ENCODE peak calls at places on chromosomes 6 and 20, in eight cellular contexts. Z, D, M, B, K, X, Q and E are unnamed samples.

GRCh38 chr6:159819932-159820640 is 20.0 kb downstream of the PNLDC1 start:
- DNase-seq in Z (no peak), D (no peak), M (peak; percentile 18), B (no peak), K (no peak), X (no peak), Q (no peak), E (peak; percentile 20)

GRCh38 chr20:4637081-4637797 is 84.5 kb upstream of the PRND start:
- DNase-seq in Z (no peak), D (no peak), M (no peak), B (no peak), K (no peak), X (no peak), Q (no peak), E (no peak)

GRCh38 chr20:51220293-51220706 is 197.4 kb upstream of the KCNG1 start:
- DNase-seq in Z (peak; percentile 17), D (no peak), M (peak; percentile 72), B (peak; percentile 38), K (no peak), X (peak; percentile 10), Q (peak; percentile 74), E (peak; percentile 69)

GRCh38 chr20:48983423-48984400 is 62.2 kb downstream of the ARFGEF2 start:
- DNase-seq in Z (peak; percentile 95), D (no peak), M (no peak), B (no peak), K (peak; percentile 9), X (no peak), Q (no peak), E (no peak)

GRCh38 chr20:40719330-40719729 is 30.3 kb upstream of the MAFB start:
- DNase-seq in Z (no peak), D (no peak), M (no peak), B (no peak), K (no peak), X (no peak), Q (no peak), E (no peak)

GRCh38 chr6:12051861-12052368 is 39.8 kb downstream of the HIVEP1 start:
- DNase-seq in Z (no peak), D (no peak), M (peak; percentile 62), B (peak; percentile 32), K (no peak), X (no peak), Q (no peak), E (no peak)

GRCh38 chr20:9581509-9581908 is 67.1 kb downstream of the LAMP5 start:
- DNase-seq in Z (no peak), D (no peak), M (no peak), B (no peak), K (no peak), X (no peak), Q (no peak), E (no peak)

GRCh38 chr20:44040202-44040915 is 125.7 kb downstream of the TOX2 start:
- DNase-seq in Z (no peak), D (peak; percentile 34), M (no peak), B (no peak), K (no peak), X (no peak), Q (no peak), E (no peak)

GRCh38 chr6:130033999-130034814 is 15.8 kb downstream of the L3MBTL3 start:
- DNase-seq in Z (peak; percentile 67), D (no peak), M (no peak), B (no peak), K (peak; percentile 54), X (no peak), Q (no peak), E (no peak)

GRCh38 chr6:144688713-144689112 is 403.6 kb downstream of the UTRN start:
- DNase-seq in Z (no peak), D (no peak), M (no peak), B (no peak), K (no peak), X (no peak), Q (no peak), E (no peak)

GRCh38 chr6:70823651-70824050 is 133.2 kb downstream of the B3GAT2 start:
- DNase-seq in Z (no peak), D (no peak), M (no peak), B (no peak), K (no peak), X (no peak), Q (no peak), E (no peak)

GRCh38 chr6:50862172-50862571 is 43.5 kb downstream of the TFAP2B start:
- DNase-seq in Z (no peak), D (no peak), M (no peak), B (no peak), K (no peak), X (no peak), Q (no peak), E (no peak)

GRCh38 chr20:61331542-61331941 is 79.5 kb downstream of the CDH4 start:
- DNase-seq in Z (no peak), D (no peak), M (no peak), B (no peak), K (no peak), X (no peak), Q (no peak), E (no peak)

GRCh38 chr6:142409794-142410193 is 108.0 kb downstream of the ADGRG6 start:
- DNase-seq in Z (no peak), D (no peak), M (no peak), B (no peak), K (no peak), X (no peak), Q (no peak), E (no peak)

GRCh38 chr6:118669561-118669960 is 18.2 kb upstream of the CEP85L start:
- DNase-seq in Z (no peak), D (no peak), M (no peak), B (no peak), K (no peak), X (no peak), Q (no peak), E (no peak)

GRCh38 chr6:159213401-159213800 is 44.2 kb downstream of the FNDC1 start:
- DNase-seq in Z (no peak), D (no peak), M (no peak), B (no peak), K (no peak), X (no peak), Q (no peak), E (peak; percentile 47)

GRCh38 chr6:108764580-108764950 is 83.7 kb upstream of the ARMC2 start:
- DNase-seq in Z (no peak), D (no peak), M (no peak), B (no peak), K (no peak), X (no peak), Q (no peak), E (no peak)

GRCh38 chr6:121544691-121545090 is 109.2 kb downstream of the GJA1 start:
- DNase-seq in Z (no peak), D (no peak), M (no peak), B (no peak), K (no peak), X (no peak), Q (no peak), E (no peak)

GRCh38 chr6:11918021-11918738 is 93.9 kb upstream of the HIVEP1 start:
- DNase-seq in Z (peak; percentile 83), D (no peak), M (no peak), B (no peak), K (peak; percentile 27), X (no peak), Q (no peak), E (no peak)

GRCh38 chr6:5344038-5344437 is 82.7 kb downstream of the FARS2 start:
- DNase-seq in Z (no peak), D (no peak), M (no peak), B (no peak), K (no peak), X (no peak), Q (no peak), E (no peak)

GRCh38 chr6:2524090-2524489 is 226.6 kb downstream of the MYLK4 start:
- DNase-seq in Z (peak; percentile 43), D (no peak), M (peak; percentile 7), B (no peak), K (no peak), X (no peak), Q (peak; percentile 38), E (no peak)

GRCh38 chr20:1631309-1632227 is 11.8 kb upstream of the SIRPB1 start:
- DNase-seq in Z (no peak), D (no peak), M (no peak), B (no peak), K (no peak), X (no peak), Q (peak; percentile 53), E (no peak)

GRCh38 chr6:33692760-33693158 is 18.7 kb downstream of the UQCC2 start:
- DNase-seq in Z (no peak), D (no peak), M (no peak), B (no peak), K (no peak), X (no peak), Q (no peak), E (no peak)

GRCh38 chr6:127118505-127119360 is at the start of gene RSPO3:
- DNase-seq in Z (peak; percentile 46), D (no peak), M (no peak), B (no peak), K (no peak), X (no peak), Q (peak; percentile 72), E (peak; percentile 75)

GRCh38 chr6:148464319-148465010 is 121.8 kb downstream of the SASH1 start:
- DNase-seq in Z (peak; percentile 77), D (peak; percentile 85), M (peak; percentile 52), B (peak; percentile 34), K (peak; percentile 58), X (peak; percentile 63), Q (peak; percentile 80), E (peak; percentile 74)

GRCh38 chr20:35237486-35237885 is 11.0 kb downstream of the MMP24 start:
- DNase-seq in Z (no peak), D (no peak), M (no peak), B (no peak), K (no peak), X (no peak), Q (no peak), E (no peak)